ENCODE peak calls at places on chromosome 22, in five cellular contexts. E is left lung; Q is mucosa of descending colon; R is CD8-positive, alpha-beta memory T cell; U is tibial nerve. C is an unnamed sample.

GRCh38 chr22:19393704-19394103 is 37.8 kb downstream of the HIRA start:
- DNase-seq in U (no peak), E (no peak), Q (no peak), R (no peak), C (no peak)

GRCh38 chr22:39254789-39255298 is 10.1 kb upstream of the PDGFB start:
- DNase-seq in Q (no peak), R (peak; percentile 76), U (no peak), E (no peak), C (no peak)

GRCh38 chr22:38202437-38203089 is 769 bp downstream of the MAFF start:
- DNase-seq in Q (peak; percentile 87), U (peak; percentile 89), E (peak; percentile 94), R (peak; percentile 80), C (peak; percentile 93)

GRCh38 chr22:50302041-50302541 is 5.4 kb downstream of the PLXNB2 start:
- DNase-seq in E (no peak), U (no peak), R (no peak), Q (peak; percentile 70), C (no peak)

GRCh38 chr22:39135092-39135896 is 17.2 kb downstream of the CBX7 start:
- DNase-seq in E (peak; percentile 67), Q (peak; percentile 46), R (peak; percentile 67), U (no peak), C (peak; percentile 54)

GRCh38 chr22:48886604-48887393 is 940.9 kb downstream of the BRD1 start:
- DNase-seq in E (peak; percentile 62), U (no peak), R (peak; percentile 42), Q (no peak), C (no peak)

GRCh38 chr22:36286096-36286957 is 33.4 kb downstream of the APOL1 start:
- DNase-seq in U (peak; percentile 75), Q (peak; percentile 81), E (peak; percentile 89), R (peak; percentile 75), C (peak; percentile 69)

GRCh38 chr22:36162127-36163034 is 1.8 kb upstream of the APOL3 start:
- DNase-seq in E (no peak), U (no peak), Q (no peak), R (peak; percentile 77), C (no peak)

GRCh38 chr22:35318346-35319215 is 18.9 kb downstream of the TOM1 start:
- DNase-seq in U (no peak), Q (peak; percentile 19), E (no peak), R (peak; percentile 11), C (no peak)

GRCh38 chr22:47073101-47073500 is 310.7 kb downstream of the TBC1D22A start:
- DNase-seq in R (no peak), E (no peak), Q (no peak), U (no peak), C (no peak)

GRCh38 chr22:33526434-33527107 is 393.7 kb downstream of the LARGE1 start:
- DNase-seq in R (no peak), E (no peak), U (no peak), Q (no peak), C (no peak)
- H3K4me1 ChIP-seq in R (no peaks in the 10 kb centered on the region), E (no peaks in the 10 kb centered on the region), U (no peaks in the 10 kb centered on the region), Q (no peaks in the 10 kb centered on the region), C (no peaks in the 10 kb centered on the region)

GRCh38 chr22:32686354-32686753 is 115.2 kb upstream of the TIMP3 start:
- DNase-seq in U (no peak), E (no peak), R (no peak), Q (no peak), C (no peak)
- H3K4me1 ChIP-seq in U (no peaks in the 10 kb centered on the region), E (no peaks in the 10 kb centered on the region), R (no peaks in the 10 kb centered on the region), Q (no peaks in the 10 kb centered on the region), C (no peaks in the 10 kb centered on the region)

GRCh38 chr22:24141586-24141985 is 39.7 kb upstream of the SUSD2 start:
- DNase-seq in R (no peak), U (no peak), Q (no peak), E (no peak), C (no peak)

GRCh38 chr22:24140357-24140756 is 40.9 kb upstream of the SUSD2 start:
- DNase-seq in R (no peak), Q (no peak), E (no peak), U (no peak), C (no peak)

GRCh38 chr22:24144056-24144455 is 37.2 kb upstream of the SUSD2 start:
- DNase-seq in R (no peak), E (no peak), Q (no peak), U (no peak), C (no peak)

GRCh38 chr22:24142831-24143230 is 38.5 kb upstream of the SUSD2 start:
- DNase-seq in Q (no peak), E (no peak), U (no peak), R (no peak), C (no peak)

GRCh38 chr22:24142241-24142640 is 39.0 kb upstream of the SUSD2 start:
- DNase-seq in R (no peak), Q (no peak), E (no peak), U (no peak), C (no peak)
- H3K4me1 ChIP-seq in R (peaks cover 74% of the 10 kb centered on the region), Q (peaks cover 29% of the 10 kb centered on the region), E (peaks cover 66% of the 10 kb centered on the region), U (peaks cover 50% of the 10 kb centered on the region), C (peaks cover 23% of the 10 kb centered on the region)

GRCh38 chr22:26535499-26535898 is 23.2 kb upstream of the TFIP11 start:
- DNase-seq in U (no peak), R (no peak), Q (no peak), E (no peak), C (no peak)
- H3K4me1 ChIP-seq in U (no peaks in the 10 kb centered on the region), R (no peaks in the 10 kb centered on the region), Q (no peaks in the 10 kb centered on the region), E (peaks cover 28% of the 10 kb centered on the region), C (no peaks in the 10 kb centered on the region)

GRCh38 chr22:29270475-29271271 is 2.6 kb downstream of the EWSR1 start:
- DNase-seq in E (no peak), U (no peak), R (no peak), Q (no peak), C (no peak)

GRCh38 chr22:29272624-29273023 is 4.6 kb downstream of the EWSR1 start:
- DNase-seq in Q (no peak), U (no peak), R (no peak), E (no peak), C (no peak)

GRCh38 chr22:29275167-29275566 is 7.1 kb downstream of the EWSR1 start:
- DNase-seq in R (no peak), Q (no peak), U (no peak), E (no peak), C (no peak)

GRCh38 chr22:29277927-29278326 is 9.9 kb downstream of the EWSR1 start:
- DNase-seq in Q (no peak), R (no peak), E (no peak), U (no peak), C (no peak)

GRCh38 chr22:29275819-29276565 is 7.9 kb downstream of the EWSR1 start:
- DNase-seq in R (no peak), Q (no peak), U (no peak), E (no peak), C (no peak)
- H3K4me1 ChIP-seq in R (peaks cover 51% of the 10 kb centered on the region), Q (peaks cover 41% of the 10 kb centered on the region), U (peaks cover 35% of the 10 kb centered on the region), E (peaks cover 55% of the 10 kb centered on the region), C (no peaks in the 10 kb centered on the region)

GRCh38 chr22:41834005-41834975 is 1.4 kb downstream of the SREBF2 start:
- DNase-seq in Q (no peak), R (no peak), E (no peak), U (no peak), C (no peak)
- H3K4me1 ChIP-seq in Q (peaks cover 10% of the 10 kb centered on the region), R (peaks cover 24% of the 10 kb centered on the region), E (peaks cover 63% of the 10 kb centered on the region), U (peaks cover 32% of the 10 kb centered on the region), C (no peaks in the 10 kb centered on the region)

DNA sequence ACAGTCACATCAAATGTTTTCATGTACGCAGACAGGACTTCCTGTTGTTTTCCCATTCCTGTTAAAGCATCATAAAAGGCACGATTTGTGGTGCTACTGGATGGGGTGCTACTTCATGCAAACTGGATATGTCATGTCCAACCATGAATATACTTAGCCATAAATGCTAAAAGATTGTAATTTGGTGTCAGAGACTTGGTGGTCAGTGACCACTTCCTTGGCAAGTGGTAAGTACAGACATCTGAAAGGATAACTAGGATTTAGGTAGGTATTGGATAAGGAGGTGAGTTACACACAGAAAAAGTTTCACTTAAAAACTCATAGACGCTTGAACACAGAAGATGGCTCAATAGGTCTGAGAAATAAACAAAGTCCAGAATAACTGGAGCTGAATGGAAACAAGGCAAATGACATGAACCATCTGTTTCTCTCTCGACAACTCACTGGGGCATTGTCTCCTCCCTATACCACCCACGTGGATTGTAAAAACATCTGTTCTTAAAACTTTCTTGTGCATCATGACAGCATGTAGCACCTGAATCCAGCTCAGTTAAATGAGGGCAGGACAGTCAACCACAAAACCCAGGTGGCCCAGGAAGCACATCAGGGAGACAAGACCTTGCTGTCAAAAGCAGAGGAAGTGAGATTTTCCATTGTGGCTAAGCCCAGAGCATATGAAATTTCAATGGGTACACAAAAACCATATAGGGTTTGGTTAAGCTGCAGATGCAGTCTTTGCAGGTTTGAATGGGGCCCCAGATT is 22.1 kb upstream of the IGLL5 start:
- DNase-seq in E (no peak), Q (no peak), R (peak; percentile 62), U (peak; percentile 45), C (no peak)
- H3K4me1 ChIP-seq in E (no peaks in the 10 kb centered on the region), Q (peaks cover 7% of the 10 kb centered on the region), R (peaks cover 31% of the 10 kb centered on the region), U (peaks cover 16% of the 10 kb centered on the region), C (no peaks in the 10 kb centered on the region)

C was measured in prostate gland.